ENCODE peak calls at places on chromosomes 5 and 9, in four cellular contexts. F, O, R and W are unnamed samples.

GRCh38 chr9:115850548-115851304 is 302.9 kb upstream of the PAPPA start:
- DNase-seq in F (no peak), O (no peak), R (no peak), W (no peak)

GRCh38 chr5:123874600-123875201 is 362.7 kb downstream of the CSNK1G3 start:
- DNase-seq in F (no peak), O (no peak), R (peak), W (no peak)

GRCh38 chr9:121651295-121652036 is at the start of gene DAB2IP:
- DNase-seq in F (peak), O (peak), R (no peak), W (peak)

GRCh38 chr9:116594552-116594951 is 92.6 kb upstream of the TRIM32 start:
- DNase-seq in F (no peak), O (no peak), R (no peak), W (no peak)

GRCh38 chr5:50744761-50745160 is 78.3 kb downstream of the PARP8 start:
- DNase-seq in F (no peak), O (no peak), R (no peak), W (no peak)

GRCh38 chr5:120507826-120508463 is 43.8 kb downstream of the PRR16 start:
- DNase-seq in F (no peak), O (no peak), R (no peak), W (no peak)

GRCh38 chr9:71929791-71930440 is 18.5 kb downstream of the C9orf85 start:
- DNase-seq in F (no peak), O (no peak), R (no peak), W (no peak)

GRCh38 chr5:134125195-134126015 is 10.9 kb downstream of the TCF7 start:
- DNase-seq in F (peak), O (no peak), R (no peak), W (no peak)

GRCh38 chr5:181234455-181235306 is 9.0 kb downstream of the RACK1 start:
- DNase-seq in F (peak), O (peak), R (no peak), W (no peak)

GRCh38 chr5:119049824-119050449 is 20.9 kb upstream of the DMXL1 start:
- DNase-seq in F (no peak), O (no peak), R (no peak), W (no peak)

GRCh38 chr5:18285257-18285656 is 651.0 kb downstream of the TAF11L14 start:
- DNase-seq in F (no peak), O (no peak), R (no peak), W (no peak)

GRCh38 chr9:3648722-3649121 is 122.9 kb upstream of the RFX3 start:
- DNase-seq in F (no peak), O (no peak), R (no peak), W (no peak)

GRCh38 chr5:163789870-163790269 is 284.5 kb downstream of the MAT2B start:
- DNase-seq in F (no peak), O (no peak), R (no peak), W (no peak)

GRCh38 chr9:14546693-14547092 is 146.5 kb downstream of the ZDHHC21 start:
- DNase-seq in F (no peak), O (no peak), R (no peak), W (no peak)
- TF ChIP-seq FOXJ3 in F (no peak), O (no peak), R (no peak), W (no peak)

GRCh38 chr5:67901816-67902496 is 313.6 kb upstream of the PIK3R1 start:
- DNase-seq in F (no peak), O (no peak), R (no peak), W (no peak)

GRCh38 chr5:67900515-67900914 is 315.0 kb upstream of the PIK3R1 start:
- DNase-seq in F (no peak), O (no peak), R (no peak), W (no peak)

GRCh38 chr5:67896312-67896985 is 319.1 kb upstream of the PIK3R1 start:
- DNase-seq in F (no peak), O (no peak), R (no peak), W (no peak)

GRCh38 chr5:67897980-67898379 is 317.6 kb upstream of the PIK3R1 start:
- DNase-seq in F (no peak), O (no peak), R (no peak), W (no peak)

GRCh38 chr5:67897431-67897830 is 318.1 kb upstream of the PIK3R1 start:
- DNase-seq in F (no peak), O (no peak), R (no peak), W (no peak)
- TF ChIP-seq USF2 in F (no peak), O (no peak), R (no peak), W (no peak)

GRCh38 chr5:14160116-14160515 is 17.0 kb downstream of the TRIO start:
- DNase-seq in F (no peak), O (no peak), R (no peak), W (no peak)
- TF ChIP-seq FOXJ3 in F (no peak), O (no peak), R (no peak), W (no peak)

GRCh38 chr9:136160321-136160938 is 41.8 kb upstream of the TMEM250 start:
- DNase-seq in F (no peak), O (peak), R (no peak), W (peak)
- TF ChIP-seq USF2 in F (no peak), O (no peak), R (no peak), W (no peak)